ENCODE peak calls at places on chromosomes 12 and 14, in four cellular contexts. One of them, this sample, is unnamed.

GRCh38 chr14:50389668-50390441 is 6.8 kb downstream of the CDKL1 start:
- DNase-seq in Caco-2: no peak
- DNase-seq in OCI-M1: no peak
- DNase-seq in amniotic stem cell: no peak
- DNase-seq in this sample: no peak

GRCh38 chr12:124321040-124321481 is 26.2 kb downstream of the RFLNA start:
- DNase-seq in amniotic stem cell: peak; percentile 6
- DNase-seq in Caco-2: peak; percentile 66
- DNase-seq in OCI-M1: peak; percentile 83
- DNase-seq in this sample: peak; percentile 78

GRCh38 chr14:69260979-69261605 is 1.1 kb downstream of the GALNT16 start:
- DNase-seq in Caco-2: peak; percentile 56
- DNase-seq in amniotic stem cell: no peak
- DNase-seq in OCI-M1: no peak
- DNase-seq in this sample: peak; percentile 84

GRCh38 chr12:49942921-49943662 is 7.4 kb upstream of the AQP2 start:
- DNase-seq in OCI-M1: no peak
- DNase-seq in Caco-2: no peak
- DNase-seq in amniotic stem cell: no peak
- DNase-seq in this sample: no peak

GRCh38 chr12:40375076-40375475 is 150.3 kb downstream of the LRRK2 start:
- DNase-seq in amniotic stem cell: no peak
- DNase-seq in OCI-M1: peak; percentile 51
- DNase-seq in Caco-2: no peak
- DNase-seq in this sample: no peak

GRCh38 chr14:104657563-104658324 is 31.7 kb upstream of the INF2 start:
- DNase-seq in amniotic stem cell: no peak
- DNase-seq in Caco-2: no peak
- DNase-seq in OCI-M1: peak; percentile 10
- DNase-seq in this sample: no peak

GRCh38 chr12:115335594-115335993 is 651.6 kb upstream of the TBX3 start:
- DNase-seq in Caco-2: no peak
- DNase-seq in OCI-M1: no peak
- DNase-seq in amniotic stem cell: no peak
- DNase-seq in this sample: no peak

GRCh38 chr12:89863968-89864367 is 155.3 kb upstream of the ATP2B1 start:
- DNase-seq in OCI-M1: no peak
- DNase-seq in amniotic stem cell: no peak
- DNase-seq in Caco-2: no peak
- DNase-seq in this sample: no peak

GRCh38 chr14:64762044-64763034 is 58.1 kb downstream of the PLEKHG3 start:
- DNase-seq in amniotic stem cell: peak; percentile 55
- DNase-seq in OCI-M1: peak; percentile 65
- DNase-seq in Caco-2: no peak
- DNase-seq in this sample: peak; percentile 34

GRCh38 chr14:41749425-41749824 is 142.7 kb downstream of the LRFN5 start:
- DNase-seq in OCI-M1: peak; percentile 75
- DNase-seq in amniotic stem cell: no peak
- DNase-seq in Caco-2: no peak
- DNase-seq in this sample: no peak

GRCh38 chr12:26614217-26614616 is 218.8 kb downstream of the ITPR2 start:
- DNase-seq in Caco-2: no peak
- DNase-seq in amniotic stem cell: no peak
- DNase-seq in OCI-M1: peak; percentile 60
- DNase-seq in this sample: peak; percentile 32

GRCh38 chr12:124388679-124389536 is 94.0 kb downstream of the RFLNA start:
- DNase-seq in amniotic stem cell: peak; percentile 59
- DNase-seq in OCI-M1: no peak
- DNase-seq in Caco-2: no peak
- DNase-seq in this sample: peak; percentile 84

GRCh38 chr12:121774968-121775474 is 18.5 kb downstream of the RHOF start:
- DNase-seq in OCI-M1: no peak
- DNase-seq in Caco-2: peak; percentile 64
- DNase-seq in amniotic stem cell: no peak
- DNase-seq in this sample: no peak

This sample was measured in HuH-7.